ENCODE peak calls at places on chromosomes 4 and X, in ten cellular contexts. Z, P, W, Y, G, A, M, E, J and O are unnamed samples.

GRCh38 chrX:47502591-47503222 is 19.7 kb upstream of the ZNF41 start:
- DNase-seq in Z (no peak), P (no peak), W (no peak), Y (no peak), G (peak), A (no peak), M (peak), E (no peak), J (no peak), O (no peak)

GRCh38 chr4:83231620-83232056 is 53.0 kb downstream of the COQ2 start:
- DNase-seq in Z (no peak), P (no peak), W (no peak), Y (no peak), G (peak), A (no peak), M (peak), E (no peak), J (no peak), O (no peak)

GRCh38 chr4:8066336-8066931 is 92.2 kb downstream of the ABLIM2 start:
- DNase-seq in Z (no peak), P (no peak), W (no peak), Y (no peak), G (no peak), A (no peak), M (no peak), E (no peak), J (no peak), O (no peak)

GRCh38 chr4:184747034-184747830 is 13.3 kb upstream of the CENPU start:
- DNase-seq in Z (no peak), P (no peak), W (no peak), Y (no peak), G (no peak), A (no peak), M (peak), E (peak), J (no peak), O (no peak)

GRCh38 chrX:107566603-107567262 is 61.6 kb upstream of the PRPS1 start:
- DNase-seq in Z (no peak), P (no peak), W (no peak), Y (no peak), G (peak), A (no peak), M (peak), E (no peak), J (peak), O (no peak)

GRCh38 chr4:145248502-145248901 is 68.1 kb upstream of the OTUD4 start:
- DNase-seq in Z (no peak), P (no peak), W (no peak), Y (no peak), G (no peak), A (no peak), M (no peak), E (no peak), J (no peak), O (no peak)

GRCh38 chr4:86730310-86730709 is 118.9 kb downstream of the SLC10A6 start:
- DNase-seq in Z (no peak), P (no peak), W (no peak), Y (no peak), G (no peak), A (no peak), M (no peak), E (no peak), J (peak), O (no peak)

GRCh38 chr4:11299016-11299415 is 129.7 kb downstream of the HS3ST1 start:
- DNase-seq in Z (no peak), P (no peak), W (no peak), Y (no peak), G (no peak), A (no peak), M (no peak), E (no peak), J (no peak), O (no peak)

GRCh38 chrX:24428518-24428917 is 36.6 kb upstream of the PDK3 start:
- DNase-seq in Z (no peak), P (no peak), W (no peak), Y (no peak), G (no peak), A (no peak), M (no peak), E (no peak), J (no peak), O (no peak)

GRCh38 chr4:38958453-38958852 is 73.8 kb downstream of the TMEM156 start:
- DNase-seq in Z (no peak), P (no peak), W (no peak), Y (no peak), G (peak), A (no peak), M (no peak), E (no peak), J (no peak), O (no peak)

GRCh38 chrX:116526010-116526409 is 63.2 kb upstream of the CT83 start:
- DNase-seq in Z (no peak), P (no peak), W (no peak), Y (no peak), G (no peak), A (no peak), M (no peak), E (no peak), J (no peak), O (no peak)
- TF ChIP-seq CTCF in Z (no peak), P (no peak), W (no peak), Y (no peak), G (no peak), A (no peak), M (no peak), E (no peak), J (no peak), O (no peak)

DNA sequence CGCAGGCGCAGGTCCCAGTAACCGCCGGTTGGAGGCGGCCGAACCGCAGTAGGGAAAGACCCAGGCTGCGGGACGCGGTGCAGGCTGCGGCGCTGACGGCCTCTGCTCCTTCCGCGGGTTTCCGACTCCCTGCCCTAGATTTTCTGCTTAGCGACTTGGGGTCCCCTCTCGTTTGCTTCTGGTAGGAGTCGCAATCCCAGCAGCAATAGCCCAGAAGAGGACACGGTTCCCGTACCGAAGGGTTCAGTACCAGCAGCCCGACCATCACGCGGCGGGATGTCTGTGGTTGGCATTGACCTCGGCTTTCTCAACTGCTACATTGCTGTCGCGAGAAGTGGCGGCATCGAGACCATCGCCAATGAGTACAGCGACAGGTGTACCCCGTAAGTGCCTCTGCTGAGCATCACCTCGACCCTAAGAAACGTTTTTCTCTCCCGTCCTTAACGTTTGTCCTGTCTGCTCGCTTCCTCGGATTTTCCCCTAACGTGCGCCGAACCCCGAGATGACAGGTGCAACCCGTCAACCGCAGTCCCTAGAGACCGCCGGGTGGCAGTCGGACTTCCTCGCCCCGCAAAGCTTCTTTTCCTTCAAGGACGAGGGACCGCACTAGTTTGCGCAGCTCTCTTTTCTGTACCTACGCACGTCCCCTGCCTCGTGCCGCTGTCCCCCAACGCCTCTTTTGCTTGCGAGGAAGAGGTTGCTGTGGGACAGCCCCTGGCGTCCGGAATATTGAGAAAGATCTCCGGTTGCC is at the start of gene HSPA4L:
- DNase-seq in Z (no peak), P (no peak), W (peak), Y (peak), G (no peak), A (no peak), M (peak), E (peak), J (peak), O (peak)
- TF ChIP-seq CTCF in Z (peak), P (peak), W (no peak), Y (peak), G (peak), A (peak), M (no peak), E (peak), J (peak), O (peak)

GRCh38 chrX:16671005-16671404 is 21.0 kb downstream of the S100G start:
- DNase-seq in Z (no peak), P (no peak), W (peak), Y (no peak), G (peak), A (no peak), M (no peak), E (no peak), J (peak), O (no peak)
- TF ChIP-seq CTCF in Z (no peak), P (peak), W (no peak), Y (peak), G (peak), A (no peak), M (peak), E (peak), J (peak), O (peak)

GRCh38 chr4:98452091-98452490 is 190.9 kb downstream of the RAP1GDS1 start:
- DNase-seq in Z (no peak), P (no peak), W (no peak), Y (no peak), G (no peak), A (no peak), M (no peak), E (no peak), J (no peak), O (no peak)

GRCh38 chr4:98444371-98444770 is 183.2 kb downstream of the RAP1GDS1 start:
- DNase-seq in Z (no peak), P (no peak), W (no peak), Y (no peak), G (no peak), A (no peak), M (no peak), E (no peak), J (no peak), O (no peak)

GRCh38 chr4:98446499-98447375 is 185.6 kb downstream of the RAP1GDS1 start:
- DNase-seq in Z (no peak), P (no peak), W (no peak), Y (no peak), G (peak), A (peak), M (no peak), E (no peak), J (peak), O (no peak)

GRCh38 chr4:98448923-98449322 is 187.7 kb downstream of the RAP1GDS1 start:
- DNase-seq in Z (no peak), P (no peak), W (peak), Y (no peak), G (peak), A (peak), M (no peak), E (no peak), J (no peak), O (no peak)

GRCh38 chr4:98447648-98448047 is 186.5 kb downstream of the RAP1GDS1 start:
- DNase-seq in Z (no peak), P (no peak), W (no peak), Y (no peak), G (peak), A (peak), M (no peak), E (no peak), J (no peak), O (no peak)
- TF ChIP-seq CTCF in Z (no peak), P (no peak), W (no peak), Y (no peak), G (peak), A (no peak), M (no peak), E (no peak), J (peak), O (no peak)

DNA sequence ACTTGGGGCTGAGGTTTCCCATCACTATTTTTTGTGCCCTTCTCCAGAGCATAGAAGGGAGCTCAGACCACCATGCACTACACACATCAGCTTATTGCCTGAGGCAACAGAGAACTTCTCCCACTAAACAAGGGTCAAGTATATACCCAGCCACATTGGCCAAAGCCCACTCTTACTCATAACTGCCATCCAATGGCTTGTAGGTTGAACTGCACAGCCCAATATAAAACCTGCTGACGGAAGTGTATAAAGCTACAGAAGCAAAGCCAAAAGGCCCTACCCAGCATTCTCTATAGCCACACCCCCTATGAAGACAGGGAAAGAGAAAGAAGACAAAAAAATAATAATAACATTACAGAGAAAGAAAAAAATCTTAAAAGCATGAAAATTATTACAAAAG is 139.7 kb downstream of the LRBA start:
- DNase-seq in Z (no peak), P (no peak), W (no peak), Y (no peak), G (no peak), A (no peak), M (no peak), E (no peak), J (no peak), O (no peak)
- TF ChIP-seq CTCF in Z (no peak), P (no peak), W (no peak), Y (no peak), G (no peak), A (no peak), M (no peak), E (no peak), J (peak), O (no peak)

DNA sequence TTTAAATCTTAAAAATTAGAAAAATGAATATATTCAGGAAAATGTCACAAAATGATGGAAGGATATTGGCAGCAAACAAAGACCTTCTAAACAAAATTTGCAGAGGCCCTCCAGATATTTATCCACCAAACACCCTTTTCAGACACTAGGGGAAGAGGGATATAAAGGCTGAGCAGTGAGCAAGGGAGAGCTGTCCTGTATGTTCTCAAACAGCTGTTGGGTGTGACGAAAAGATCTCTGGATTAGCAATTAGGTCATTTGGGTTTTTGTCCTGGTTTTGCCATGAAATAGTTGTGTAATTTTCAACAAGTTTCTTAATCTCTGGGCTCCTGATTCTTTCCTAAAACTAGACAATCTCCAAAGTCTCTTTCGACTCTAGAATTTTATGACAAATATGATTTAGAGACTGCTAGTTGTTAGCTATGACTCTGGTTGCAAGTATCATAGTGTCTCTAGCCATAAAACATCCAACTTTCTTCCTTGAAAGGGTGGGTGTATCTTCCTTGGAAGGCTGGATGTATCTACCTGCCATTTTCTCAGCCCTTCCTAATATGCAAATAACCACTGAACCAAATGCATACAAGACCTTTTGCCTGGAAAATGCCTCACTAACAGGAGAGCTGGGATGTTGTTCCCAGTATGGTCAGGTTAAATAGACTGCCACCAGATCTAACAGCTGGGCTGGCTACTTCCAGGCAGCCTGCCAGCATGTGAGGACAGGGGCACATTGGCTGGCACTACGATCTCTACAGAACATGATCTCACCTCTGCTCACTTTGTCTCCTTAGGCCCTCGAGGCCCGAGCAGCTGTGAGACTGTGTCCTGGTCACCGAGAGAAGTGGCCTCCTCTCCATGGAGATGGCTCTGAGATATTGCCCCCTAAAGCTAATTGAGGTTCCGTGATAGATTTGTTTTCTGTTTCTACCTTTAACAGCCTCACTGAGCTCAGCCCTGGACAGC is 225.5 kb upstream of the JADE1 start:
- DNase-seq in Z (no peak), P (no peak), W (no peak), Y (no peak), G (peak), A (no peak), M (no peak), E (peak), J (no peak), O (no peak)
- TF ChIP-seq CTCF in Z (no peak), P (peak), W (no peak), Y (no peak), G (peak), A (no peak), M (no peak), E (peak), J (no peak), O (no peak)

GRCh38 chrX:13256562-13256961 is 63.3 kb downstream of the ATXN3L start:
- DNase-seq in Z (no peak), P (no peak), W (no peak), Y (no peak), G (no peak), A (no peak), M (no peak), E (no peak), J (no peak), O (no peak)

GRCh38 chrX:13253223-13253622 is 66.6 kb downstream of the ATXN3L start:
- DNase-seq in Z (no peak), P (no peak), W (no peak), Y (no peak), G (no peak), A (no peak), M (no peak), E (no peak), J (no peak), O (no peak)

GRCh38 chrX:13254870-13255269 is 65.0 kb downstream of the ATXN3L start:
- DNase-seq in Z (no peak), P (no peak), W (no peak), Y (no peak), G (no peak), A (no peak), M (no peak), E (no peak), J (no peak), O (no peak)

GRCh38 chrX:13252726-13253125 is 67.1 kb downstream of the ATXN3L start:
- DNase-seq in Z (no peak), P (no peak), W (no peak), Y (no peak), G (no peak), A (no peak), M (no peak), E (no peak), J (no peak), O (no peak)

GRCh38 chrX:13254076-13254785 is 65.6 kb downstream of the ATXN3L start:
- DNase-seq in Z (no peak), P (no peak), W (no peak), Y (no peak), G (peak), A (peak), M (no peak), E (no peak), J (peak), O (no peak)
- TF ChIP-seq CTCF in Z (no peak), P (peak), W (no peak), Y (no peak), G (no peak), A (no peak), M (no peak), E (no peak), J (peak), O (no peak)

GRCh38 chrX:72018277-72019112 is 107.8 kb downstream of the NHSL2 start:
- DNase-seq in Z (peak), P (peak), W (peak), Y (peak), G (peak), A (peak), M (peak), E (peak), J (peak), O (peak)
- TF ChIP-seq CTCF in Z (peak), P (peak), W (peak), Y (peak), G (peak), A (peak), M (peak), E (peak), J (peak), O (peak)